ENCODE peak calls at places on chromosomes 5 and 9, in ten cellular contexts. One of them, this sample, is unnamed.

GRCh38 chr9:128911529-128912035 is 9.2 kb upstream of the PHYHD1 start:
- DNase-seq in PC-3: peak
- DNase-seq in transverse colon: no peak
- DNase-seq in WERI-Rb-1: no peak
- DNase-seq in RWPE1: no peak
- DNase-seq in SJSA1: peak
- DNase-seq in tibial nerve: no peak
- DNase-seq in uterus: peak
- DNase-seq in psoas muscle: peak
- DNase-seq in right lobe of liver: peak
- DNase-seq in this sample: peak

GRCh38 chr9:116124472-116125040 is 29.0 kb upstream of the PAPPA start:
- DNase-seq in PC-3: no peak
- DNase-seq in WERI-Rb-1: no peak
- DNase-seq in SJSA1: no peak
- DNase-seq in tibial nerve: no peak
- DNase-seq in right lobe of liver: no peak
- DNase-seq in uterus: no peak
- DNase-seq in RWPE1: no peak
- DNase-seq in psoas muscle: no peak
- DNase-seq in transverse colon: no peak
- DNase-seq in this sample: no peak

GRCh38 chr5:139725073-139725830 is 70.4 kb upstream of the PSD2 start:
- DNase-seq in psoas muscle: peak
- DNase-seq in WERI-Rb-1: no peak
- DNase-seq in SJSA1: peak
- DNase-seq in right lobe of liver: peak
- DNase-seq in uterus: peak
- DNase-seq in tibial nerve: no peak
- DNase-seq in transverse colon: no peak
- DNase-seq in RWPE1: no peak
- DNase-seq in PC-3: peak
- DNase-seq in this sample: peak

GRCh38 chr5:14238272-14238671 is 95.1 kb downstream of the TRIO start:
- DNase-seq in PC-3: no peak
- DNase-seq in transverse colon: no peak
- DNase-seq in tibial nerve: no peak
- DNase-seq in RWPE1: no peak
- DNase-seq in uterus: no peak
- DNase-seq in psoas muscle: no peak
- DNase-seq in WERI-Rb-1: no peak
- DNase-seq in right lobe of liver: no peak
- DNase-seq in SJSA1: no peak
- DNase-seq in this sample: no peak

GRCh38 chr9:34685591-34685990 is 5.5 kb downstream of the CCL19 start:
- DNase-seq in RWPE1: no peak
- DNase-seq in PC-3: no peak
- DNase-seq in uterus: no peak
- DNase-seq in psoas muscle: no peak
- DNase-seq in right lobe of liver: no peak
- DNase-seq in tibial nerve: no peak
- DNase-seq in SJSA1: no peak
- DNase-seq in WERI-Rb-1: no peak
- DNase-seq in transverse colon: no peak
- DNase-seq in this sample: no peak

GRCh38 chr5:79829260-79829659 is 139.6 kb downstream of the CMYA5 start:
- DNase-seq in PC-3: no peak
- DNase-seq in RWPE1: no peak
- DNase-seq in transverse colon: no peak
- DNase-seq in right lobe of liver: no peak
- DNase-seq in uterus: no peak
- DNase-seq in SJSA1: no peak
- DNase-seq in tibial nerve: no peak
- DNase-seq in WERI-Rb-1: peak
- DNase-seq in psoas muscle: no peak
- DNase-seq in this sample: no peak

GRCh38 chr9:133855802-133856592 is 117.8 kb upstream of the SARDH start:
- DNase-seq in transverse colon: peak
- DNase-seq in WERI-Rb-1: no peak
- DNase-seq in SJSA1: no peak
- DNase-seq in tibial nerve: peak
- DNase-seq in psoas muscle: peak
- DNase-seq in PC-3: no peak
- DNase-seq in RWPE1: peak
- DNase-seq in right lobe of liver: peak
- DNase-seq in uterus: peak
- DNase-seq in this sample: peak

GRCh38 chr5:63916786-63917185 is 45.5 kb downstream of the HTR1A start:
- DNase-seq in uterus: no peak
- DNase-seq in SJSA1: no peak
- DNase-seq in PC-3: peak
- DNase-seq in WERI-Rb-1: no peak
- DNase-seq in transverse colon: no peak
- DNase-seq in psoas muscle: no peak
- DNase-seq in RWPE1: peak
- DNase-seq in tibial nerve: no peak
- DNase-seq in right lobe of liver: no peak
- DNase-seq in this sample: no peak

GRCh38 chr5:40406426-40407211 is 273.1 kb upstream of the PTGER4 start:
- DNase-seq in tibial nerve: no peak
- DNase-seq in PC-3: no peak
- DNase-seq in uterus: no peak
- DNase-seq in SJSA1: no peak
- DNase-seq in RWPE1: no peak
- DNase-seq in transverse colon: no peak
- DNase-seq in WERI-Rb-1: no peak
- DNase-seq in right lobe of liver: no peak
- DNase-seq in psoas muscle: no peak
- DNase-seq in this sample: no peak

GRCh38 chr5:56565693-56566092 is 249.7 kb upstream of the MAP3K1 start:
- DNase-seq in PC-3: no peak
- DNase-seq in psoas muscle: no peak
- DNase-seq in right lobe of liver: no peak
- DNase-seq in WERI-Rb-1: no peak
- DNase-seq in tibial nerve: no peak
- DNase-seq in transverse colon: no peak
- DNase-seq in RWPE1: no peak
- DNase-seq in SJSA1: no peak
- DNase-seq in uterus: no peak
- DNase-seq in this sample: no peak

GRCh38 chr9:132614324-132614723 is 31.9 kb downstream of the BARHL1 start:
- DNase-seq in uterus: no peak
- DNase-seq in RWPE1: no peak
- DNase-seq in psoas muscle: no peak
- DNase-seq in right lobe of liver: no peak
- DNase-seq in WERI-Rb-1: no peak
- DNase-seq in SJSA1: no peak
- DNase-seq in PC-3: no peak
- DNase-seq in tibial nerve: no peak
- DNase-seq in transverse colon: no peak
- DNase-seq in this sample: no peak

DNA sequence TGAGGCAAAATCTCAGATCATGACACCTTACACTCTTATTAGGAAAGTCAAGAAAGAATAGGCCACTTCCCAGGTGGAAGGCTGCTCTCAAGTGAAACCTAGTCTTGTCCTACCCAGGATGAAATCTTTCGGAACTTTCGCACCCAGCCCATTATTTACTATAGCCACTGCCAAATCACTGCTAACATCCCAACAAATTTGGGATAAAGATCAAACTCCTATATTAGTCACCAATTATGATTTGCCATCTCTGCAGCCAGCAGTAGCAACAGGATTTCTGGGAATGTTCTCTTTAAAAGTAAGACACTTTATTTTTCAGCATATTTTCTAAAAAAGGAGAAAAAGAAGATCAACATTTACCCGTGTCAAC is 224.6 kb downstream of the GAS1 start:
- DNase-seq in psoas muscle: no peak
- DNase-seq in WERI-Rb-1: no peak
- DNase-seq in SJSA1: no peak
- DNase-seq in right lobe of liver: no peak
- DNase-seq in tibial nerve: no peak
- DNase-seq in transverse colon: no peak
- DNase-seq in RWPE1: no peak
- DNase-seq in uterus: no peak
- DNase-seq in PC-3: no peak
- DNase-seq in this sample: no peak
- H3K27ac ChIP-seq in psoas muscle: no peak
- H3K27ac ChIP-seq in WERI-Rb-1: no peak
- H3K27ac ChIP-seq in SJSA1: peak
- H3K27ac ChIP-seq in right lobe of liver: no peak
- H3K27ac ChIP-seq in tibial nerve: peak
- H3K27ac ChIP-seq in transverse colon: peak
- H3K27ac ChIP-seq in RWPE1: peak
- H3K27ac ChIP-seq in uterus: peak
- H3K27ac ChIP-seq in PC-3: peak
- H3K27ac ChIP-seq in this sample: no peak

GRCh38 chr5:160467555-160468418 is 46.1 kb downstream of the PTTG1 start:
- DNase-seq in RWPE1: no peak
- DNase-seq in PC-3: peak
- DNase-seq in uterus: peak
- DNase-seq in psoas muscle: peak
- DNase-seq in right lobe of liver: peak
- DNase-seq in WERI-Rb-1: no peak
- DNase-seq in transverse colon: peak
- DNase-seq in SJSA1: peak
- DNase-seq in tibial nerve: peak
- DNase-seq in this sample: peak
- H3K27ac ChIP-seq in RWPE1: no peak
- H3K27ac ChIP-seq in PC-3: peak
- H3K27ac ChIP-seq in uterus: no peak
- H3K27ac ChIP-seq in psoas muscle: peak
- H3K27ac ChIP-seq in right lobe of liver: no peak
- H3K27ac ChIP-seq in WERI-Rb-1: no peak
- H3K27ac ChIP-seq in transverse colon: peak
- H3K27ac ChIP-seq in SJSA1: peak
- H3K27ac ChIP-seq in tibial nerve: peak
- H3K27ac ChIP-seq in this sample: peak

GRCh38 chr5:36450229-36451024 is 148.7 kb upstream of the RANBP3L start:
- DNase-seq in tibial nerve: no peak
- DNase-seq in RWPE1: peak
- DNase-seq in right lobe of liver: no peak
- DNase-seq in WERI-Rb-1: no peak
- DNase-seq in PC-3: peak
- DNase-seq in transverse colon: no peak
- DNase-seq in uterus: no peak
- DNase-seq in SJSA1: no peak
- DNase-seq in psoas muscle: no peak
- DNase-seq in this sample: no peak
- H3K27ac ChIP-seq in tibial nerve: no peak
- H3K27ac ChIP-seq in RWPE1: peak
- H3K27ac ChIP-seq in right lobe of liver: no peak
- H3K27ac ChIP-seq in WERI-Rb-1: no peak
- H3K27ac ChIP-seq in PC-3: peak
- H3K27ac ChIP-seq in transverse colon: no peak
- H3K27ac ChIP-seq in uterus: no peak
- H3K27ac ChIP-seq in SJSA1: no peak
- H3K27ac ChIP-seq in psoas muscle: no peak
- H3K27ac ChIP-seq in this sample: no peak

GRCh38 chr5:168286386-168286785 is 5.1 kb upstream of the WWC1 start:
- DNase-seq in transverse colon: no peak
- DNase-seq in PC-3: no peak
- DNase-seq in SJSA1: no peak
- DNase-seq in WERI-Rb-1: no peak
- DNase-seq in uterus: no peak
- DNase-seq in tibial nerve: no peak
- DNase-seq in RWPE1: no peak
- DNase-seq in psoas muscle: no peak
- DNase-seq in right lobe of liver: no peak
- DNase-seq in this sample: no peak
- H3K27ac ChIP-seq in transverse colon: no peak
- H3K27ac ChIP-seq in PC-3: no peak
- H3K27ac ChIP-seq in SJSA1: no peak
- H3K27ac ChIP-seq in WERI-Rb-1: no peak
- H3K27ac ChIP-seq in uterus: no peak
- H3K27ac ChIP-seq in tibial nerve: no peak
- H3K27ac ChIP-seq in RWPE1: no peak
- H3K27ac ChIP-seq in psoas muscle: no peak
- H3K27ac ChIP-seq in right lobe of liver: no peak
- H3K27ac ChIP-seq in this sample: no peak

GRCh38 chr5:148454576-148454975 is 70.8 kb downstream of the FBXO38 start:
- DNase-seq in WERI-Rb-1: no peak
- DNase-seq in SJSA1: no peak
- DNase-seq in uterus: no peak
- DNase-seq in tibial nerve: no peak
- DNase-seq in RWPE1: no peak
- DNase-seq in right lobe of liver: no peak
- DNase-seq in transverse colon: no peak
- DNase-seq in PC-3: no peak
- DNase-seq in psoas muscle: no peak
- DNase-seq in this sample: no peak
- H3K27ac ChIP-seq in WERI-Rb-1: no peak
- H3K27ac ChIP-seq in SJSA1: no peak
- H3K27ac ChIP-seq in uterus: no peak
- H3K27ac ChIP-seq in tibial nerve: no peak
- H3K27ac ChIP-seq in RWPE1: no peak
- H3K27ac ChIP-seq in right lobe of liver: no peak
- H3K27ac ChIP-seq in transverse colon: no peak
- H3K27ac ChIP-seq in PC-3: no peak
- H3K27ac ChIP-seq in psoas muscle: no peak
- H3K27ac ChIP-seq in this sample: no peak

GRCh38 chr5:143652104-143652700 is 159.8 kb upstream of the HMHB1 start:
- DNase-seq in uterus: no peak
- DNase-seq in SJSA1: no peak
- DNase-seq in psoas muscle: no peak
- DNase-seq in right lobe of liver: no peak
- DNase-seq in WERI-Rb-1: no peak
- DNase-seq in tibial nerve: no peak
- DNase-seq in transverse colon: no peak
- DNase-seq in RWPE1: no peak
- DNase-seq in PC-3: no peak
- DNase-seq in this sample: no peak
- H3K27ac ChIP-seq in uterus: no peak
- H3K27ac ChIP-seq in SJSA1: no peak
- H3K27ac ChIP-seq in psoas muscle: no peak
- H3K27ac ChIP-seq in right lobe of liver: no peak
- H3K27ac ChIP-seq in WERI-Rb-1: no peak
- H3K27ac ChIP-seq in tibial nerve: no peak
- H3K27ac ChIP-seq in transverse colon: no peak
- H3K27ac ChIP-seq in RWPE1: no peak
- H3K27ac ChIP-seq in PC-3: no peak
- H3K27ac ChIP-seq in this sample: no peak

GRCh38 chr9:127132375-127132774 is 9.9 kb upstream of the ANGPTL2 start:
- DNase-seq in tibial nerve: no peak
- DNase-seq in PC-3: no peak
- DNase-seq in psoas muscle: peak
- DNase-seq in right lobe of liver: no peak
- DNase-seq in transverse colon: no peak
- DNase-seq in uterus: peak
- DNase-seq in WERI-Rb-1: no peak
- DNase-seq in RWPE1: no peak
- DNase-seq in SJSA1: no peak
- DNase-seq in this sample: no peak
- H3K27ac ChIP-seq in tibial nerve: no peak
- H3K27ac ChIP-seq in PC-3: no peak
- H3K27ac ChIP-seq in psoas muscle: peak
- H3K27ac ChIP-seq in right lobe of liver: no peak
- H3K27ac ChIP-seq in transverse colon: peak
- H3K27ac ChIP-seq in uterus: peak
- H3K27ac ChIP-seq in WERI-Rb-1: no peak
- H3K27ac ChIP-seq in RWPE1: no peak
- H3K27ac ChIP-seq in SJSA1: peak
- H3K27ac ChIP-seq in this sample: peak

GRCh38 chr5:1200495-1201326 is 684 bp upstream of the SLC6A19 start:
- DNase-seq in uterus: no peak
- DNase-seq in psoas muscle: no peak
- DNase-seq in RWPE1: no peak
- DNase-seq in SJSA1: no peak
- DNase-seq in WERI-Rb-1: no peak
- DNase-seq in transverse colon: no peak
- DNase-seq in tibial nerve: no peak
- DNase-seq in PC-3: no peak
- DNase-seq in right lobe of liver: no peak
- DNase-seq in this sample: no peak
- H3K27ac ChIP-seq in uterus: no peak
- H3K27ac ChIP-seq in psoas muscle: no peak
- H3K27ac ChIP-seq in RWPE1: no peak
- H3K27ac ChIP-seq in SJSA1: no peak
- H3K27ac ChIP-seq in WERI-Rb-1: no peak
- H3K27ac ChIP-seq in transverse colon: no peak
- H3K27ac ChIP-seq in tibial nerve: peak
- H3K27ac ChIP-seq in PC-3: no peak
- H3K27ac ChIP-seq in right lobe of liver: no peak
- H3K27ac ChIP-seq in this sample: no peak

This sample was measured in upper lobe of right lung.